ENCODE peak calls at places on chromosomes 11 and 22, in seven cellular contexts. One of them, this sample, is unnamed.

GRCh38 chr11:69563946-69564780 is 76.8 kb upstream of the CCND1 start:
- DNase-seq in MM.1S: no peak
- DNase-seq in neural progenitor cell: no peak
- DNase-seq in GM23248: peak; percentile 48
- DNase-seq in OCI-LY7: no peak
- DNase-seq in PC-3: no peak
- DNase-seq in GM23338: no peak
- DNase-seq in this sample: no peak

GRCh38 chr11:68927280-68928107 is 23.8 kb downstream of the IGHMBP2 start:
- DNase-seq in GM23248: no peak
- DNase-seq in OCI-LY7: peak; percentile 66
- DNase-seq in PC-3: no peak
- DNase-seq in MM.1S: no peak
- DNase-seq in neural progenitor cell: no peak
- DNase-seq in GM23338: no peak
- DNase-seq in this sample: no peak

GRCh38 chr22:37241351-37242142 is 2.5 kb downstream of the RAC2 start:
- DNase-seq in GM23338: no peak
- DNase-seq in neural progenitor cell: no peak
- DNase-seq in PC-3: no peak
- DNase-seq in MM.1S: no peak
- DNase-seq in GM23248: no peak
- DNase-seq in OCI-LY7: no peak
- DNase-seq in this sample: no peak

GRCh38 chr11:66332371-66333219 is 3.6 kb downstream of the RIN1 start:
- DNase-seq in MM.1S: no peak
- DNase-seq in PC-3: no peak
- DNase-seq in GM23338: no peak
- DNase-seq in neural progenitor cell: no peak
- DNase-seq in GM23248: no peak
- DNase-seq in OCI-LY7: no peak
- DNase-seq in this sample: peak; percentile 2

GRCh38 chr11:108752297-108752751 is 87.5 kb downstream of the DDX10 start:
- DNase-seq in GM23248: peak; percentile 16
- DNase-seq in MM.1S: no peak
- DNase-seq in OCI-LY7: no peak
- DNase-seq in neural progenitor cell: no peak
- DNase-seq in GM23338: no peak
- DNase-seq in PC-3: peak; percentile 60
- DNase-seq in this sample: no peak

GRCh38 chr22:39522567-39523300 is 2.4 kb downstream of the ATF4 start:
- DNase-seq in GM23248: peak; percentile 92
- DNase-seq in MM.1S: no peak
- DNase-seq in PC-3: peak; percentile 50
- DNase-seq in GM23338: no peak
- DNase-seq in OCI-LY7: peak; percentile 44
- DNase-seq in neural progenitor cell: peak; percentile 23
- DNase-seq in this sample: no peak

GRCh38 chr11:9574556-9574805 is 1.0 kb downstream of the WEE1 start:
- DNase-seq in PC-3: no peak
- DNase-seq in OCI-LY7: no peak
- DNase-seq in GM23248: no peak
- DNase-seq in GM23338: peak; percentile 33
- DNase-seq in MM.1S: no peak
- DNase-seq in neural progenitor cell: peak; percentile 67
- DNase-seq in this sample: no peak

GRCh38 chr11:118670063-118670462 is 9.4 kb downstream of the TREH start:
- DNase-seq in PC-3: no peak
- DNase-seq in OCI-LY7: no peak
- DNase-seq in GM23338: no peak
- DNase-seq in MM.1S: no peak
- DNase-seq in GM23248: no peak
- DNase-seq in neural progenitor cell: no peak
- DNase-seq in this sample: peak; percentile 9

GRCh38 chr11:102438311-102439062 is 14.1 kb downstream of the TMEM123 start:
- DNase-seq in GM23248: peak; percentile 39
- DNase-seq in GM23338: no peak
- DNase-seq in MM.1S: no peak
- DNase-seq in PC-3: no peak
- DNase-seq in neural progenitor cell: no peak
- DNase-seq in OCI-LY7: no peak
- DNase-seq in this sample: peak; percentile 35

GRCh38 chr11:60816590-60817157 is 25.2 kb upstream of the CCDC86 start:
- DNase-seq in PC-3: no peak
- DNase-seq in GM23338: no peak
- DNase-seq in GM23248: no peak
- DNase-seq in OCI-LY7: no peak
- DNase-seq in neural progenitor cell: no peak
- DNase-seq in MM.1S: no peak
- DNase-seq in this sample: no peak

GRCh38 chr22:40107756-40108437 is 69.8 kb upstream of the TNRC6B start:
- DNase-seq in PC-3: peak; percentile 40
- DNase-seq in GM23338: no peak
- DNase-seq in GM23248: peak; percentile 90
- DNase-seq in OCI-LY7: peak; percentile 9
- DNase-seq in MM.1S: peak; percentile 48
- DNase-seq in neural progenitor cell: no peak
- DNase-seq in this sample: peak; percentile 14

GRCh38 chr11:108754901-108755625 is 90.2 kb downstream of the DDX10 start:
- DNase-seq in PC-3: peak; percentile 29
- DNase-seq in OCI-LY7: no peak
- DNase-seq in neural progenitor cell: no peak
- DNase-seq in GM23338: no peak
- DNase-seq in GM23248: no peak
- DNase-seq in MM.1S: no peak
- DNase-seq in this sample: no peak

GRCh38 chr11:119782673-119783072 is 53.7 kb upstream of the NECTIN1 start:
- DNase-seq in PC-3: no peak
- DNase-seq in neural progenitor cell: peak; percentile 37
- DNase-seq in OCI-LY7: no peak
- DNase-seq in GM23338: no peak
- DNase-seq in MM.1S: peak; percentile 20
- DNase-seq in GM23248: peak; percentile 66
- DNase-seq in this sample: no peak

GRCh38 chr11:99988105-99988907 is 698.8 kb upstream of the ARHGAP42 start:
- DNase-seq in neural progenitor cell: no peak
- DNase-seq in GM23248: no peak
- DNase-seq in GM23338: no peak
- DNase-seq in MM.1S: no peak
- DNase-seq in OCI-LY7: no peak
- DNase-seq in PC-3: no peak
- DNase-seq in this sample: no peak

GRCh38 chr11:122681731-122682130 is 26.2 kb downstream of the UBASH3B start:
- DNase-seq in GM23338: no peak
- DNase-seq in MM.1S: no peak
- DNase-seq in PC-3: peak; percentile 37
- DNase-seq in GM23248: peak; percentile 39
- DNase-seq in OCI-LY7: no peak
- DNase-seq in neural progenitor cell: no peak
- DNase-seq in this sample: no peak

GRCh38 chr11:925496-926301 is at the start of gene AP2A2:
- DNase-seq in neural progenitor cell: peak; percentile 98
- DNase-seq in GM23248: peak; percentile 97
- DNase-seq in GM23338: peak; percentile 96
- DNase-seq in OCI-LY7: peak; percentile 96
- DNase-seq in PC-3: peak; percentile 90
- DNase-seq in MM.1S: peak; percentile 94
- DNase-seq in this sample: peak; percentile 98

GRCh38 chr11:65882191-65883057 is 2.8 kb downstream of the CTSW start:
- DNase-seq in MM.1S: no peak
- DNase-seq in GM23248: no peak
- DNase-seq in neural progenitor cell: no peak
- DNase-seq in OCI-LY7: no peak
- DNase-seq in GM23338: no peak
- DNase-seq in PC-3: no peak
- DNase-seq in this sample: no peak

GRCh38 chr11:31809543-31809856 is 1.6 kb downstream of the PAX6 start:
- DNase-seq in GM23338: no peak
- DNase-seq in neural progenitor cell: no peak
- DNase-seq in OCI-LY7: no peak
- DNase-seq in GM23248: no peak
- DNase-seq in PC-3: peak; percentile 10
- DNase-seq in MM.1S: no peak
- DNase-seq in this sample: no peak

GRCh38 chr11:119694334-119694733 is 34.7 kb downstream of the NECTIN1 start:
- DNase-seq in GM23338: no peak
- DNase-seq in PC-3: no peak
- DNase-seq in neural progenitor cell: no peak
- DNase-seq in OCI-LY7: peak; percentile 47
- DNase-seq in GM23248: no peak
- DNase-seq in MM.1S: peak; percentile 80
- DNase-seq in this sample: no peak

GRCh38 chr11:7892059-7892699 is 38.9 kb downstream of the OR10A6 start:
- DNase-seq in MM.1S: peak; percentile 28
- DNase-seq in GM23338: no peak
- DNase-seq in OCI-LY7: peak; percentile 83
- DNase-seq in neural progenitor cell: no peak
- DNase-seq in PC-3: peak; percentile 17
- DNase-seq in GM23248: peak; percentile 85
- DNase-seq in this sample: no peak

GRCh38 chr11:7894251-7894650 is 36.8 kb downstream of the OR10A6 start:
- DNase-seq in PC-3: no peak
- DNase-seq in GM23248: no peak
- DNase-seq in GM23338: no peak
- DNase-seq in OCI-LY7: no peak
- DNase-seq in neural progenitor cell: no peak
- DNase-seq in MM.1S: no peak
- DNase-seq in this sample: no peak

GRCh38 chr11:7896026-7896785 is 34.9 kb downstream of the OR10A6 start:
- DNase-seq in neural progenitor cell: no peak
- DNase-seq in GM23248: peak; percentile 48
- DNase-seq in OCI-LY7: no peak
- DNase-seq in PC-3: no peak
- DNase-seq in GM23338: no peak
- DNase-seq in MM.1S: no peak
- DNase-seq in this sample: no peak

GRCh38 chr11:7892751-7893356 is 38.2 kb downstream of the OR10A6 start:
- DNase-seq in OCI-LY7: peak; percentile 84
- DNase-seq in MM.1S: peak; percentile 63
- DNase-seq in GM23338: peak; percentile 85
- DNase-seq in PC-3: peak; percentile 81
- DNase-seq in GM23248: peak; percentile 79
- DNase-seq in neural progenitor cell: peak; percentile 60
- DNase-seq in this sample: peak; percentile 73

DNA sequence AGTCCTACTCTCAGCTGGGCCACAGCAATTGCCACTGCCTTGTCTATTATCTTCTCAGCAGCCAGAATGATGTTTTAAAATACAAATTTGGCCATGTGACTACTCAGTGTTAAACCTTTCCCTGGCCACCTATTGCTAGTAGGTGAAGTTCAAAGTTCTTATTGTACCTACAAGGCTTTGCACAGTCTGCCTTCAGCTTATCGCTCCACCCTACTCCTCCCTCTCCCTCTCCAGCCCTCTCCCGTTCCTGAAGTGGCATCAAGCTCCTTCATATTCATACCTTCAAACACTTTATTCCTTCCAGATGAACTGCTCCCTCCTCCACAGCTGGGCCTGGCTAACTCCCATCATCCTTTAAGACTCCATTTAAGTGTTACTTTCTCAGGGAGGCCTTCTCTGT is 37.3 kb downstream of the OR10A6 start:
- DNase-seq in MM.1S: no peak
- DNase-seq in OCI-LY7: no peak
- DNase-seq in GM23248: no peak
- DNase-seq in PC-3: no peak
- DNase-seq in GM23338: no peak
- DNase-seq in neural progenitor cell: no peak
- DNase-seq in this sample: peak; percentile 47
- H3K4me2 ChIP-seq in MM.1S: no peak overlapping the region
- H3K4me2 ChIP-seq in OCI-LY7: no peak overlapping the region
- H3K4me2 ChIP-seq in GM23248: no peak overlapping the region
- H3K4me2 ChIP-seq in PC-3: no peak overlapping the region
- H3K4me2 ChIP-seq in GM23338: no peak overlapping the region
- H3K4me2 ChIP-seq in neural progenitor cell: no peak overlapping the region
- H3K4me2 ChIP-seq in this sample: peak overlapping the region; percentile 57

GRCh38 chr11:16012125-16012751 is 344.1 kb downstream of the SOX6 start:
- DNase-seq in PC-3: no peak
- DNase-seq in GM23338: no peak
- DNase-seq in MM.1S: peak; percentile 28
- DNase-seq in GM23248: no peak
- DNase-seq in neural progenitor cell: no peak
- DNase-seq in OCI-LY7: no peak
- DNase-seq in this sample: no peak
- TF ChIP-seq EZH2phosphoT487 in PC-3: no peak
- TF ChIP-seq EZH2phosphoT487 in GM23338: no peak
- TF ChIP-seq EZH2phosphoT487 in MM.1S: no peak
- TF ChIP-seq EZH2phosphoT487 in GM23248: no peak
- TF ChIP-seq EZH2phosphoT487 in neural progenitor cell: no peak
- TF ChIP-seq EZH2phosphoT487 in OCI-LY7: no peak
- TF ChIP-seq EZH2phosphoT487 in this sample: no peak

DNA sequence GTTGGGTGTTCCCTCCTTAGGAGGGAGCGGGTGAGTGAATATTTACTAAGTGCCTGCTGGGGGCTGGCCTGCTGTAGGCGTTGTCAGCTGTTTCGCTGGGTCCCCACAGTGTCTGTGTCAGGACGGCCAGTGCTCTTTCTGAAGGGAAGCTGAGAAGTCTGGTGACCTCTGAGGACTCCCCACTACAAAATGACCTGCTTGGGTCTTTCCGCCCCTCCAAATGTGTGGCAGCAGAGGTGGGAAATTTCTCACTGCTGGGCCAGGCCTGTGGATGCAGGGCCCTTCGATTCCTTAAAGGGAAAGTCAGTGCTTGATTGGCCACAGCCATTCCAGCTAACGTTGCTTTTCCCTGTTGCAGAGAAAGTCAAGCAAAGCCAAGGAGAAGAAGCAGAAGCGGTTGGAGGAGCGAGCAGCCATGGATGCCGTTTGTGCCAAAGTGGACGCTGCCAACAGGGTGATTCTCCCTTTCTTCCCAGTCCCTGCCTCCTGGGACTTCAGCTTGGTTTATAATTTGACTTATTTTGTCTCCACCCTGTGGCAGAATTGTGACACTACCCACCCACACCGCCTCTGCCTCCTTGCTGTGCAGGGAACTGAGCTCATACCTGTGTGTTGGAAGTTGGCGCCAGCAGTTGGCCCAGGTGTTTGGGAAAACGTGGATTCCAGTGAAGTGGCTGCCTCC is 6.8 kb downstream of the NAA40 start:
- DNase-seq in GM23338: peak; percentile 90
- DNase-seq in neural progenitor cell: peak; percentile 70
- DNase-seq in GM23248: peak; percentile 91
- DNase-seq in MM.1S: peak; percentile 44
- DNase-seq in PC-3: peak; percentile 87
- DNase-seq in OCI-LY7: peak; percentile 62
- DNase-seq in this sample: peak; percentile 83
- H3K4me2 ChIP-seq in GM23338: no peak overlapping the region
- H3K4me2 ChIP-seq in neural progenitor cell: no peak overlapping the region
- H3K4me2 ChIP-seq in GM23248: peak overlapping the region; percentile 63
- H3K4me2 ChIP-seq in MM.1S: no peak overlapping the region
- H3K4me2 ChIP-seq in PC-3: no peak overlapping the region
- H3K4me2 ChIP-seq in OCI-LY7: no peak overlapping the region
- H3K4me2 ChIP-seq in this sample: no peak overlapping the region

GRCh38 chr11:33827206-33827605 is 52.9 kb upstream of the FBXO3 start:
- DNase-seq in neural progenitor cell: no peak
- DNase-seq in GM23338: no peak
- DNase-seq in PC-3: peak; percentile 23
- DNase-seq in MM.1S: no peak
- DNase-seq in GM23248: no peak
- DNase-seq in OCI-LY7: no peak
- DNase-seq in this sample: no peak
- TF ChIP-seq EZH2phosphoT487 in neural progenitor cell: peak; percentile 6
- TF ChIP-seq EZH2phosphoT487 in GM23338: no peak
- TF ChIP-seq EZH2phosphoT487 in PC-3: no peak
- TF ChIP-seq EZH2phosphoT487 in MM.1S: no peak
- TF ChIP-seq EZH2phosphoT487 in GM23248: no peak
- TF ChIP-seq EZH2phosphoT487 in OCI-LY7: no peak
- TF ChIP-seq EZH2phosphoT487 in this sample: no peak